ENCODE peak calls at places on chromosome 10, in ten cellular contexts. G is CD4-positive, alpha-beta T cell; A is Panc1; Z is stomach; Y is thoracic aorta; V is BE2C; O is H1; B is fibroblast of lung; L is chondrocyte; X is progenitor cell of endocrine pancreas. K is an unnamed sample.
A peak's percentile ranks its signal among the peaks of the same experiment; 100 is the strongest.

GRCh38 chr10:27819781-27820531 is 74.3 kb upstream of the MKX start:
- DNase-seq in B (peak; percentile 67), V (no peak), L (no peak), O (no peak), Z (no peak), X (no peak), Y (no peak), G (no peak), A (no peak), K (no peak)

GRCh38 chr10:63700209-63700934 is 179.2 kb downstream of the REEP3 start:
- DNase-seq in L (no peak), B (peak; percentile 98), Z (no peak), X (no peak), G (no peak), V (no peak), O (no peak), A (peak; percentile 87), Y (peak; percentile 53), K (no peak)

GRCh38 chr10:36494386-36494785 is 631.0 kb upstream of the ANKRD30A start:
- DNase-seq in X (no peak), Z (no peak), Y (no peak), B (peak; percentile 73), A (peak; percentile 66), G (no peak), L (no peak), V (no peak), O (no peak), K (no peak)

GRCh38 chr10:79448732-79449049 is 3.3 kb upstream of the ZCCHC24 start:
- DNase-seq in G (no peak), V (no peak), B (no peak), L (no peak), O (no peak), A (no peak), Y (no peak), X (no peak), Z (no peak), K (no peak)

GRCh38 chr10:43229208-43230061 is 37.4 kb downstream of the RASGEF1A start:
- DNase-seq in X (peak; percentile 38), Z (no peak), B (no peak), Y (no peak), O (no peak), L (peak; percentile 88), A (no peak), V (peak; percentile 23), G (no peak), K (no peak)

GRCh38 chr10:63614371-63614891 is 93.2 kb downstream of the REEP3 start:
- DNase-seq in Z (no peak), O (no peak), Y (no peak), L (no peak), B (peak; percentile 68), X (no peak), A (no peak), V (peak; percentile 14), G (no peak), K (no peak)

GRCh38 chr10:52984169-52984568 is 211.6 kb upstream of the MBL2 start:
- DNase-seq in A (no peak), Y (no peak), Z (no peak), V (no peak), B (peak; percentile 21), O (no peak), L (no peak), G (no peak), X (no peak), K (no peak)

GRCh38 chr10:110123594-110123993 is 83.8 kb upstream of the MXI1 start:
- DNase-seq in V (no peak), L (no peak), O (no peak), X (no peak), Y (no peak), G (no peak), B (no peak), Z (no peak), A (no peak), K (no peak)

GRCh38 chr10:3535001-3535400 is 250.0 kb downstream of the KLF6 start:
- DNase-seq in G (no peak), V (no peak), B (no peak), A (no peak), Z (no peak), O (no peak), Y (no peak), X (no peak), L (no peak), K (no peak)

GRCh38 chr10:3538850-3539531 is 246.0 kb downstream of the KLF6 start:
- DNase-seq in B (peak; percentile 92), O (peak; percentile 44), L (peak; percentile 82), X (no peak), Y (peak; percentile 78), Z (peak; percentile 34), G (no peak), A (no peak), V (no peak), K (no peak)

GRCh38 chr10:3537518-3537917 is 247.5 kb downstream of the KLF6 start:
- DNase-seq in X (no peak), B (no peak), A (no peak), Y (no peak), V (no peak), L (no peak), Z (no peak), G (no peak), O (no peak), K (no peak)

GRCh38 chr10:3539696-3540383 is 245.2 kb downstream of the KLF6 start:
- DNase-seq in G (no peak), Z (no peak), X (no peak), V (no peak), B (no peak), O (no peak), Y (no peak), L (peak; percentile 51), A (no peak), K (no peak)

GRCh38 chr10:3538291-3538849 is 246.6 kb downstream of the KLF6 start:
- DNase-seq in X (no peak), B (no peak), L (no peak), Y (no peak), O (no peak), Z (no peak), A (no peak), V (no peak), G (no peak), K (no peak)
- TF ChIP-seq CTCF in X (no peak), B (no peak), L (no peak), Y (no peak), O (no peak), Z (no peak), A (no peak), V (no peak), G (no peak), K (no peak)

GRCh38 chr10:130784326-130784725 is 527.2 kb downstream of the TCERG1L start:
- DNase-seq in G (no peak), V (no peak), L (no peak), Z (no peak), A (no peak), X (no peak), O (no peak), Y (no peak), B (no peak), K (no peak)

GRCh38 chr10:130786365-130786966 is 525.1 kb downstream of the TCERG1L start:
- DNase-seq in X (no peak), B (no peak), G (no peak), O (no peak), A (no peak), Y (no peak), V (no peak), Z (no peak), L (peak; percentile 74), K (no peak)

GRCh38 chr10:130778166-130778545 is 533.4 kb downstream of the TCERG1L start:
- DNase-seq in X (no peak), G (no peak), B (no peak), O (no peak), Z (no peak), A (no peak), Y (no peak), L (peak; percentile 37), V (no peak), K (no peak)

GRCh38 chr10:130787252-130787651 is 524.3 kb downstream of the TCERG1L start:
- DNase-seq in L (no peak), X (no peak), Y (no peak), O (no peak), Z (no peak), B (no peak), G (no peak), A (no peak), V (no peak), K (no peak)

GRCh38 chr10:130782467-130782866 is 529.1 kb downstream of the TCERG1L start:
- DNase-seq in B (no peak), V (no peak), Y (no peak), G (no peak), O (peak; percentile 21), L (no peak), A (no peak), X (no peak), Z (no peak), K (no peak)
- TF ChIP-seq CTCF in B (no peak), V (no peak), Y (no peak), G (no peak), O (peak; percentile 60), L (no peak), A (no peak), X (no peak), Z (no peak), K (no peak)

DNA sequence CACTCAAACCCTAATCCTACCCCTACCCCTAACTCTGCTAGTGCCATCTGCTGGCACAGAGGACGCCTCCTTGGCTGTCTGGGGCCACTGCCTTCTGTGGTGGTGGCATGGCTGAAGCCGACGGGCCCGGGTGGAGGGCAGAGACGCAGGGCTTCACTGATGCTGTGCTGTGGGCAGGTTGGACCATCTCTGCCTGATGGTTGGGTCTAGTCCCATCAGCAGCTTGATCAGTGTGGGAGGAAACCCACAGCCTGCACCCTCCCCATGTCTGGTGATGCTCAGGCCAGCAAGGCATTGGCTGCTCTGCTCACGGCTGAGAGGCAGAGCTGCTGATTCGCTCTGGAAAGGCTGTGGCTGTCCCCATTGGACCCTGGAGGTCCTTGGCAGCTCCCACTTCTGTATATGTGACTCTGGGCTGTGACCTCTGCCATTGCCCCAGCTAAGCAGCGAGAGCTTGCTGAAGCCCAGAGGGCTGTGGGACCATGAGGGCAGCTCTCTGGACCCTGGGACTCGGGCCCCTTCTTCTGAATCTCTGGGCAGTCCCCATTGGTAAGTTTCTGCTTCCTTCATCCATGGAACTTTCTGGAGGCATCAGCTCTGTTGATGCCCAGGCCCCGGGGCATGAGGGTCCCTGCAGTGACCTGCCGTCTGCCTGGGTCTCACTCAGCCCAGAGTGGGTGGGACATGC is at the start of gene SCART1:
- DNase-seq in Y (no peak), L (no peak), A (no peak), Z (no peak), O (no peak), X (no peak), V (no peak), G (no peak), B (no peak), K (no peak)
- TF ChIP-seq CTCF in Y (no peak), L (no peak), A (no peak), Z (no peak), O (no peak), X (no peak), V (no peak), G (no peak), B (no peak), K (no peak)

DNA sequence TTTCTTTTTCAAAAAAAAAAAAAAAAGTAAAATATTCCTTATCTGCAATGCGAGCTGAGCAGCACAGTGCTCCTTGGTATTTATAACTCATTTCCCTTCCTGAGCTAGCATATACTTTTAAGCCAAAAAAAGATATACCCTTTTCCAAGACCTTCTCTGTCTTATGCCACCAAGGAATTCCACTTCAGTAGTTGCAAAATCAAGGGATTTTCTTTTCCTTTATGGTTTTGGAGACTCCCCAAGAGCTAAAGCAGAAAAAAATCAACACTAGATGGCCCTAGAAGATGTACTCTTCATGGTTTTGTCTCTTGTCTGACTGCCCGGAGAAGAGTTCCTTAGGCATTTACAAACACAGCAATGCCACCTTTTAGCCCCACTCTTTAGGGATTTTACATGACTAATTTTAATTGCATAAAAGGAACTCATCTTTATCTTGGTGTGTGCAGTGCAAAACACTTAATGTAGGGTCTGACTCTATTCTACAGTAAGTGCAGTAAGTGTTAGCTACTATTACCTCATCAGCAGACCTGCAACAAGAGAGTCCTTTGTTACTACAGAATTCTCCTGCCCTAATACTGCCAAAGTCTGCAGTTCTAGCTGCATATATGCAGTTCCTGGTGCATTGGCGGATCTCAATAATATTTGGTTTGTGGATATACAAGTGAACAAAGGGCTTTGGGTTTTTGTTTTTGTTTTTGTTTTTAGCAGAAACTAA is 443.3 kb downstream of the GFRA1 start:
- DNase-seq in X (no peak), V (no peak), B (peak; percentile 71), G (no peak), Z (no peak), Y (no peak), O (no peak), A (no peak), L (no peak), K (no peak)
- TF ChIP-seq CTCF in X (no peak), V (no peak), B (peak; percentile 40), G (no peak), Z (no peak), Y (no peak), O (peak; percentile 27), A (no peak), L (peak; percentile 74), K (no peak)